ENCODE peak calls at places on chromosomes 3 and 15, in seven cellular contexts. Q is CD8-positive, alpha-beta T cell; I is tibial nerve; G is cerebellar nuclear complex; M is hippocampal formation; B is activated naive CD8-positive, alpha-beta T cell treated with anti-CD3 and anti-CD28 coated beads, Interleukin-2, amount 50 U/mL, for 24 hours; Y is CD8-positive, alpha-beta memory T cell. S is an unnamed sample.

GRCh38 chr3:142853270-142854163 is 35.4 kb downstream of the PCOLCE2 start:
- DNase-seq in B (no peak), Y (no peak), G (no peak), I (no peak), M (no peak), Q (no peak), S (peak; percentile 62)

GRCh38 chr3:123319760-123320159 is 118.0 kb downstream of the SEC22A start:
- DNase-seq in B (no peak), G (no peak), Y (no peak), I (no peak), M (no peak), Q (no peak), S (no peak)

GRCh38 chr3:90091557-90091956 is 984.1 kb downstream of the EPHA3 start:
- DNase-seq in Q (no peak), G (no peak), M (peak; percentile 44), I (peak; percentile 14), B (no peak), Y (no peak), S (peak; percentile 22)

GRCh38 chr15:85443593-85444328 is 63.4 kb downstream of the AKAP13 start:
- DNase-seq in B (peak; percentile 19), G (no peak), Y (peak; percentile 41), M (no peak), Q (no peak), I (no peak), S (no peak)

GRCh38 chr3:8663177-8664061 is 18.8 kb upstream of the SSUH2 start:
- DNase-seq in M (peak; percentile 33), B (peak; percentile 52), I (peak; percentile 70), Q (peak; percentile 28), G (no peak), Y (no peak), S (peak; percentile 64)

GRCh38 chr15:29424118-29424517 is 154.5 kb upstream of the NSMCE3 start:
- DNase-seq in Q (no peak), I (no peak), Y (no peak), M (no peak), G (no peak), B (no peak), S (no peak)

GRCh38 chr3:32508731-32509130 is 6.1 kb upstream of the CMTM6 start:
- DNase-seq in M (no peak), Y (no peak), B (no peak), I (no peak), G (no peak), Q (no peak), S (no peak)

GRCh38 chr3:148077318-148077923 is 620.3 kb upstream of the AGTR1 start:
- DNase-seq in M (peak; percentile 48), G (no peak), Q (no peak), B (no peak), Y (no peak), I (no peak), S (no peak)

GRCh38 chr3:111595239-111595638 is at the start of gene ZBED2:
- DNase-seq in I (no peak), B (peak; percentile 51), M (no peak), G (no peak), Q (no peak), Y (no peak), S (no peak)

GRCh38 chr15:30953731-30954378 is 37.6 kb downstream of the MTMR10 start:
- DNase-seq in Q (no peak), B (no peak), Y (no peak), G (no peak), I (no peak), M (no peak), S (peak; percentile 14)

GRCh38 chr3:143443851-143444331 is 324.3 kb downstream of the CHST2 start:
- DNase-seq in Q (no peak), M (no peak), Y (no peak), I (peak; percentile 68), G (no peak), B (peak; percentile 26), S (peak; percentile 68)

GRCh38 chr15:78828930-78829329 is 17.7 kb upstream of the ADAMTS7 start:
- DNase-seq in I (no peak), Y (no peak), Q (no peak), G (no peak), M (no peak), B (no peak), S (no peak)

GRCh38 chr3:190368871-190369270 is 19.1 kb upstream of the CLDN16 start:
- DNase-seq in G (no peak), Y (no peak), Q (no peak), B (no peak), I (no peak), M (no peak), S (no peak)

GRCh38 chr3:39981547-39982184 is 172.3 kb downstream of the MYRIP start:
- DNase-seq in I (no peak), Q (no peak), B (no peak), M (no peak), G (no peak), Y (no peak), S (no peak)

GRCh38 chr3:182911782-182912111 is 68.6 kb downstream of the DCUN1D1 start:
- DNase-seq in Y (no peak), I (no peak), Q (no peak), B (no peak), G (no peak), M (no peak), S (no peak)

GRCh38 chr3:122247825-122248185 is 64.3 kb downstream of the CASR start:
- DNase-seq in M (no peak), B (no peak), I (no peak), Y (no peak), Q (no peak), G (no peak), S (no peak)

GRCh38 chr15:91508633-91509032 is 344.9 kb upstream of the SLCO3A1 start:
- DNase-seq in M (no peak), Q (no peak), Y (no peak), G (no peak), I (no peak), B (no peak), S (no peak)

GRCh38 chr3:105967117-105967516 is 98.3 kb upstream of the CBLB start:
- DNase-seq in Q (no peak), Y (no peak), B (no peak), M (no peak), G (no peak), I (no peak), S (no peak)

GRCh38 chr3:110623571-110623970 is 448.0 kb upstream of the NECTIN3 start:
- DNase-seq in Y (no peak), M (no peak), B (no peak), Q (no peak), I (no peak), G (no peak), S (no peak)

GRCh38 chr3:68306571-68306970 is 625.8 kb downstream of the TAFA4 start:
- DNase-seq in Q (no peak), G (no peak), M (no peak), Y (no peak), I (no peak), B (peak; percentile 2), S (no peak)

GRCh38 chr15:66595937-66596545 is 30.2 kb upstream of the LCTL start:
- DNase-seq in G (no peak), B (no peak), Q (no peak), M (no peak), Y (no peak), I (no peak), S (no peak)

GRCh38 chr15:64987136-64987535 is 2.6 kb downstream of the SPG21 start:
- DNase-seq in M (no peak), B (no peak), Y (no peak), G (no peak), Q (no peak), I (no peak), S (no peak)

GRCh38 chr3:23567917-23568316 is 237.8 kb upstream of the UBE2E1 start:
- DNase-seq in M (no peak), Q (no peak), Y (no peak), G (no peak), I (no peak), B (no peak), S (no peak)

GRCh38 chr15:101455291-101455916 is 34.1 kb downstream of the PCSK6 start:
- DNase-seq in Q (no peak), G (no peak), B (no peak), M (peak; percentile 76), I (no peak), Y (no peak), S (no peak)

GRCh38 chr3:127065138-127065427 is 82.2 kb downstream of the PLXNA1 start:
- DNase-seq in Q (no peak), M (no peak), I (no peak), B (no peak), Y (no peak), G (no peak), S (no peak)

GRCh38 chr3:197854596-197855343 is 63.7 kb downstream of the LRCH3 start:
- DNase-seq in M (no peak), B (no peak), G (peak; percentile 47), Q (no peak), Y (no peak), I (no peak), S (no peak)

GRCh38 chr3:10816863-10817253 is 830 bp downstream of the SLC6A11 start:
- DNase-seq in M (no peak), Q (no peak), Y (no peak), G (no peak), B (no peak), I (no peak), S (no peak)